ENCODE peak calls at places on chromosomes 2 and 18, in six cellular contexts. O is WTC11, F is IMR-90, G is H1, V is A549, I is HepG2. B is an unnamed sample.

GRCh38 chr2:138811454-138811853 is 31.3 kb upstream of the NXPH2 start:
- DNase-seq in V (no peak), I (no peak), G (no peak), F (no peak), O (no peak), B (no peak)

GRCh38 chr2:202043473-202043872 is 9.8 kb downstream of the FZD7 start:
- DNase-seq in F (peak; percentile 54), O (no peak), G (no peak), I (no peak), V (no peak), B (no peak)

GRCh38 chr18:12398625-12399024 is 9.1 kb upstream of the PRELID3A start:
- DNase-seq in O (no peak), G (no peak), V (no peak), F (no peak), I (no peak), B (no peak)

GRCh38 chr2:217929757-217930707 is 72.8 kb downstream of the TNS1 start:
- DNase-seq in O (no peak), F (peak; percentile 34), V (no peak), I (peak; percentile 58), G (no peak), B (no peak)

GRCh38 chr2:106581755-106582430 is 94.7 kb downstream of the CD8B2 start:
- DNase-seq in G (no peak), I (peak; percentile 51), V (peak; percentile 73), O (peak; percentile 51), F (peak; percentile 49), B (peak; percentile 83)

GRCh38 chr2:121944072-121944829 is 188.8 kb downstream of the TSN start:
- DNase-seq in I (no peak), O (no peak), G (no peak), V (peak; percentile 36), F (peak; percentile 56), B (no peak)

GRCh38 chr18:22168360-22168921 is 948 bp upstream of the GATA6 start:
- DNase-seq in O (peak; percentile 23), V (peak; percentile 45), F (no peak), G (no peak), I (peak; percentile 28), B (peak; percentile 41)

GRCh38 chr2:64562148-64562784 is 38.1 kb downstream of the AFTPH start:
- DNase-seq in G (no peak), O (no peak), F (peak; percentile 22), I (peak; percentile 26), V (peak; percentile 41), B (peak; percentile 12)

GRCh38 chr2:218996937-218997336 is 3.7 kb upstream of the CRYBA2 start:
- DNase-seq in G (no peak), V (no peak), O (no peak), I (no peak), F (no peak), B (peak; percentile 85)

GRCh38 chr18:2087877-2088673 is 483.2 kb downstream of the METTL4 start:
- DNase-seq in O (no peak), F (no peak), I (no peak), G (no peak), V (no peak), B (no peak)

GRCh38 chr2:53770264-53770663 is 2.7 kb downstream of the CHAC2 start:
- DNase-seq in O (no peak), G (no peak), V (peak; percentile 23), I (no peak), F (no peak), B (no peak)

GRCh38 chr2:196915512-196916189 is 10.9 kb downstream of the PGAP1 start:
- DNase-seq in I (no peak), F (no peak), O (no peak), V (no peak), G (no peak), B (no peak)

DNA sequence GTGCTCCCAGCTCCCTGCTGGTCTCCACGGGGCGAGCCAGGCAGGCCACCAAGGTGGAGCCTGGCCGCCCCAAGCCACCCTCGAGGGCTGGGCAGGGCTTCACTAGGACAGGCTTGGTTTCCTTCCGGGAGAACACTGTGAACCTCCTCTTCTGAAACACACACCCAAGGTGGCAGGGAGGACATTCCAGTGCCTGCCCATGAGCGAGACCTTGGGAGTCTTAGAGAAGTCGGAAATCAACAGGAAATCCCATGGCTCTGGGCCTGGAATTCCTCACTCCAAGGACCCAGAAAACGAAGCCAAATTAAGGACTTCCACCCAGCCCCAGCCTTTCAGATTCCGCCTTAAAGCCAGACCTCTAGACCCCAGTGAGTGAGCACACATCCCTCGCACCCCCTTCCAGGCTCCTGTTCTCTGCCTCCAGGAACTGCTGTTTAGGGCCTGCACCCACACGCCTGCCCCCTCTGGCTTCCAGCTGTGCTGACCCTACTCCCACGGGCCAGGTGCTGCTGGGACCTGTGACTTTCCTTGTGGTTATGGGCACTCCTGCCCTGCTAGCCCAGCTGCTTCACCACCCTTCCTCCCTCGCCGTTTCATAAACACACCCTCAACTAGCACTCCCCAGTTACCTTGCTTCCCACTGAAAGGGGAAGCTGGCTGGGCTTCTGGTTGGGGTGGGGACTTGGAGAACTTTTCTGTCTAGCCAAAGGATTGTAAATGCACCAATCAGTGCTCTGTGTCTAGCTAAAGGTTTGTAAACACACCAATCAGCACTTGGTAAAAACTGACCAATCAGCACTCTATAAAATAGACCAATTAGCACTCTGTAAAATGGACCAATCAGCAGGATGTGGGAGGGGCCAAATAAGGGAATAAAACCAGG is 13.7 kb downstream of the GPR17 start:
- DNase-seq in O (no peak), I (no peak), G (no peak), V (no peak), F (no peak), B (no peak)
- TF ChIP-seq USF2 in O (no peak), I (no peak), G (no peak), V (no peak), F (no peak), B (no peak)

DNA sequence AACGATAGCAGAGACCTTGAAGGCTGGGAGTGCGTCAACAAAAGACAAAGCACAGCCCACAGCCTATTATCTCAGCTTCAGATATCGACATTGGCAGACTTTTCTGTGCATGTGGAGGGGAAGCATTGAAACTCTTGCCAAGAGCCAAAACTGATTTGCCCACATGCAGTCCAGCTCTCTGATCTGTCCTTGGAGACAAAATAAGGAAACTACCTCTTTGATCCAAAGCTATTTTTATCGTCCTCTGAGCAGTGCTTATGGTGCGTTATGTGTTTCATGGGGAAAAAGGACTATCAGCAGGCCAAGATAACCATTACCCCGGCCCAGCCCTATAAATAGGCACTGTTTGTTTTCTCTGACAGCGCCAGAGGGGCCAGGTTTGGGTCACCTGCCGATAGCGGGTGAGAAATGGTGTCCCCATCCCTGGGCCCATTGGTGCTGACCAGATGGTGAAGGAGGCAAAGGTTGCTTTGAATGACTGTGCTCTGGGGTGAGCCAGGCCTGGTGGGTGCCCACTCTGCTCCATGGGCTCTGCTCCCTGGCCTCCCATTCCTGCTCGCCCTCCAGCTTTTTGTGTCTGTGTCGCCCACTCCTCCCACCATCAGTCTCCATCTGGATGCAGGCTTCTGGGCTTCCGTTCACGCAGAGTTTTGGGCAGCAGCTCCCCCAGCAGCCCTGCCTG is 176.1 kb upstream of the HS6ST1 start:
- DNase-seq in O (no peak), G (no peak), F (no peak), I (no peak), V (no peak), B (peak; percentile 47)
- TF ChIP-seq USF2 in O (no peak), G (no peak), F (no peak), I (no peak), V (no peak), B (no peak)

GRCh38 chr2:188394931-188395330 is 103.3 kb downstream of the GULP1 start:
- DNase-seq in F (no peak), G (no peak), O (no peak), V (no peak), I (no peak), B (no peak)

GRCh38 chr2:188385857-188386256 is 94.2 kb downstream of the GULP1 start:
- DNase-seq in O (no peak), G (no peak), I (no peak), F (no peak), V (no peak), B (no peak)

GRCh38 chr2:188388831-188389230 is 97.2 kb downstream of the GULP1 start:
- DNase-seq in O (no peak), V (no peak), G (no peak), I (no peak), F (no peak), B (no peak)

GRCh38 chr2:188395903-188396699 is 104.4 kb downstream of the GULP1 start:
- DNase-seq in V (no peak), I (no peak), O (peak; percentile 32), G (no peak), F (no peak), B (no peak)

GRCh38 chr2:188391354-188391753 is 99.7 kb downstream of the GULP1 start:
- DNase-seq in O (no peak), F (peak; percentile 18), V (no peak), I (no peak), G (no peak), B (no peak)
- TF ChIP-seq USF2 in O (no peak), F (no peak), V (no peak), I (no peak), G (no peak), B (no peak)

GRCh38 chr18:36901277-36901701 is 72.4 kb downstream of the KIAA1328 start:
- DNase-seq in G (no peak), F (peak; percentile 24), V (no peak), O (no peak), I (no peak), B (no peak)
- TF ChIP-seq USF2 in G (no peak), F (no peak), V (no peak), O (no peak), I (no peak), B (no peak)

GRCh38 chr2:127683056-127683455 is 7.7 kb upstream of the LIMS2 start:
- DNase-seq in F (no peak), O (no peak), G (no peak), V (no peak), I (no peak), B (no peak)
- TF ChIP-seq USF2 in F (no peak), O (no peak), G (no peak), V (no peak), I (no peak), B (no peak)

DNA sequence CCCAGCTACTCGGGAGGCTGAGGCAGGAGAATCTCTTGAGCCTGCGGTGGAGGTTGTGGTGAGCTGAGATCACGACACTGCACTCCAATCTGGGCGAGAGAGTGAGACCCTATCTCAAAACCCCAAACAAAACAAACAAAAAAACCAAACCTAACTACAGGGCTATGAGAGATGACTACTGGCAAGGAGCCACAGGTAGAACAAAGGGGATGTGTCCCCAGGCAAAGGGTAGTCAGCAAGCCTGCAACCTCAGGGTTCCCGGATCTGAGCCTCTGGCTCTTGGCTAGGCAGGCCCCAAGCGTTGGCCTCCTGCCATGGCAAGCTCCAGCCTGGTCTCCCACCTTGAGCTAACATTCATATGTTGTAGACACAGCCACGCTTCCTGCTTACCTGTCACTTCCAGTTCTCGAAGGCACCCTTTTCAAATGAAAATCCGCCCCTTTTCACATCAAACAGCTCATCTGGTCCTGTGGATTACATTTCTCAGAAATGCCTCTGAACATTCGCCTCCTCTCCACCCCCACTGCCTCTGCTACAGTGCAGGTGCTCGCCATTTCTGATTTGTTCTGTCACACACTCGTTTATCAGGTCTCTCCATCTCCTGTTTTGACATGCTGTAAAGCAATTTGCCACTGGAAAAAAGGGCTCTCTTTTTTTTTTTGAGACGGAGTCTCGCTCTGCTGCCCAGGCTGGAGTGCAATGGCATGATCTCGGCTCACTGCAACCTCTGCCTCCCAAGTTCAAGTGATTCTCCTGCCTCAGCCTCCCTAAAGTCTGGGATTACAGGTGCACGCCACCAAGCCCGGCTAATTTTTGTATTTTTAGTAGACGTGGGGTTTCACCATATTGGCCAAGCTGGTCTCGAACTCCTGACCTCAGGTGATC is 13.1 kb upstream of the ACTR3 start:
- DNase-seq in F (no peak), V (no peak), O (peak; percentile 36), G (no peak), I (peak; percentile 98), B (no peak)
- TF ChIP-seq USF2 in F (no peak), V (no peak), O (no peak), G (no peak), I (no peak), B (no peak)

B was measured in SK-N-SH.